ENCODE peak calls at places on chromosomes 6 and 20, in four cellular contexts. W, D, J and Q are unnamed samples.
A peak's percentile ranks its signal among the peaks of the same experiment; 100 is the strongest.

GRCh38 chr6:137415127-137415833 is 78.9 kb downstream of the OLIG3 start:
- DNase-seq in W (no peak), D (peak; percentile 50), J (peak; percentile 52), Q (peak; percentile 60)

GRCh38 chr6:29826271-29826670 is 1.4 kb upstream of the HLA-G start:
- DNase-seq in W (no peak), D (no peak), J (no peak), Q (no peak)

GRCh38 chr6:53959717-53960116 is 151.5 kb upstream of the MLIP start:
- DNase-seq in W (no peak), D (no peak), J (no peak), Q (no peak)

GRCh38 chr20:7624886-7625285 is 315.4 kb downstream of the HAO1 start:
- DNase-seq in W (no peak), D (no peak), J (no peak), Q (no peak)

GRCh38 chr6:37696841-37697735 is 595 bp downstream of the MDGA1 start:
- DNase-seq in W (no peak), D (no peak), J (peak; percentile 37), Q (peak; percentile 25)

GRCh38 chr20:62920039-62920645 is 6.2 kb downstream of the DIDO1 start:
- DNase-seq in W (no peak), D (no peak), J (no peak), Q (peak; percentile 8)

GRCh38 chr20:2285193-2285592 is 10.6 kb upstream of the TGM3 start:
- DNase-seq in W (no peak), D (no peak), J (no peak), Q (no peak)

GRCh38 chr6:121382467-121383121 is 48.3 kb upstream of the TBC1D32 start:
- DNase-seq in W (no peak), D (peak; percentile 14), J (no peak), Q (no peak)

GRCh38 chr6:17935188-17936149 is 52.0 kb downstream of the KIF13A start:
- DNase-seq in W (no peak), D (no peak), J (no peak), Q (no peak)

GRCh38 chr6:129755787-129756186 is 45.8 kb upstream of the ARHGAP18 start:
- DNase-seq in W (no peak), D (no peak), J (no peak), Q (no peak)

GRCh38 chr20:58907481-58908137 is 55.1 kb downstream of the GNAS start:
- DNase-seq in W (peak; percentile 98), D (peak; percentile 50), J (peak; percentile 88), Q (no peak)

GRCh38 chr20:37414133-37414532 is 68.2 kb downstream of the SRC start:
- DNase-seq in W (no peak), D (no peak), J (no peak), Q (no peak)

GRCh38 chr20:53940883-53941546 is 129.4 kb downstream of the BCAS1 start:
- DNase-seq in W (no peak), D (no peak), J (peak; percentile 63), Q (no peak)

GRCh38 chr20:10280016-10280908 is 61.6 kb downstream of the SNAP25 start:
- DNase-seq in W (no peak), D (no peak), J (no peak), Q (no peak)

GRCh38 chr20:53080969-53081871 is 109.1 kb downstream of the TSHZ2 start:
- DNase-seq in W (no peak), D (peak; percentile 99), J (no peak), Q (no peak)

GRCh38 chr20:33697129-33697528 is 10.9 kb upstream of the E2F1 start:
- DNase-seq in W (no peak), D (no peak), J (no peak), Q (no peak)

GRCh38 chr6:134145786-134146185 is 93.4 kb upstream of the SLC2A12 start:
- DNase-seq in W (no peak), D (no peak), J (peak; percentile 12), Q (no peak)

GRCh38 chr6:74657033-74657432 is 548.8 kb downstream of the COL12A1 start:
- DNase-seq in W (no peak), D (no peak), J (no peak), Q (no peak)

GRCh38 chr6:38187688-38188590 is 368.4 kb downstream of the ZFAND3 start:
- DNase-seq in W (no peak), D (no peak), J (no peak), Q (no peak)

GRCh38 chr20:2219481-2220006 is 76.3 kb upstream of the TGM3 start:
- DNase-seq in W (no peak), D (no peak), J (no peak), Q (no peak)

GRCh38 chr6:149634315-149634714 is 14.2 kb downstream of the KATNA1 start:
- DNase-seq in W (no peak), D (no peak), J (no peak), Q (no peak)

GRCh38 chr6:15929685-15930084 is 199.2 kb upstream of the MYLIP start:
- DNase-seq in W (no peak), D (no peak), J (no peak), Q (no peak)

GRCh38 chr6:150006961-150007464 is 18.3 kb downstream of the RAET1L start:
- DNase-seq in W (no peak), D (no peak), J (peak; percentile 60), Q (no peak)

GRCh38 chr6:132611616-132612015 is 12.5 kb downstream of the TAAR2 start:
- DNase-seq in W (no peak), D (no peak), J (no peak), Q (no peak)

GRCh38 chr20:57808266-57808866 is 98.6 kb upstream of the PMEPA1 start:
- DNase-seq in W (no peak), D (no peak), J (no peak), Q (no peak)

GRCh38 chr6:40359808-40360207 is 227.4 kb downstream of the LRFN2 start:
- DNase-seq in W (no peak), D (no peak), J (no peak), Q (peak; percentile 73)

GRCh38 chr20:41231136-41231535 is 86.4 kb downstream of the ZHX3 start:
- DNase-seq in W (no peak), D (no peak), J (no peak), Q (no peak)

DNA sequence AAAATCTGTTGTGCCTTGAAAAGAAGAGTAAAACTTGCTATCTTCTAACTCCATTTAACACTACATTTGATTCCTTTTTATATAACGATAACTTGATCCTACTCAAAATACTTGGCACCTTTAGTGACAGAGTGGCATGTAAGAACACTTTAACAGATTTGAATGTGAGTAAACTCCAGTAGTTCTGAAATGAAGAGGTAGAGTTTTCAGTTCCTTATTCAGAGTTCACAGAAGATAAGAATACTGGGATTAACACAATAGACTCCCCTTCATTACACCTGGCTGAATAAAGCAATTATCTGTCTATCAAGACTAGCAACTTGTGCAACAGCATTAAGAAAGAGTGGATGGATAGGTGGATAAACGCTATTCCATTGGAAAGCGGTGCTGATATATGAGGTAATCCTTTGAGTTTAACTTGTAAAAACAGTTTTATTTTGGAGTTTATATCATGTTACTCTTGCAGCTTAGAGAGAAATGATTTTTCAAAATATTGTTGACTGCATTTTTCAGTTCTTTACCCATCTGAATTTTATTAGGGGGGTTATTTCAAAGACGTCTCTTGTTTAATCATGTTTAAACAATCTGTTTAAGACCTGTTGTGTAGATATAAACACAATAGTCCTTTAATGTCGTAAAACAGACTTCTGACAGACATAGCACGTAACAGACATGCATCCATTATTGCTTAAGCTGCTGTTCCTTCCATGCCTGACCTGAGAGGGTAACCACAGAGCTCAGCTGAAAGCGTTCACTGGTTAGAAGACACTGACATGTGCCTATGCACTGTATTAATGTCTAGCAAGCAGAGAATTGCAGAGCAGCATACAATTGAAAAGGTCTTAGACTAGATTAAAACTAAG is 102.3 kb upstream of the SUPT3H start:
- DNase-seq in W (no peak), D (no peak), J (no peak), Q (no peak)
- TF ChIP-seq CREM in W (no peak), D (no peak), J (no peak), Q (no peak)

DNA sequence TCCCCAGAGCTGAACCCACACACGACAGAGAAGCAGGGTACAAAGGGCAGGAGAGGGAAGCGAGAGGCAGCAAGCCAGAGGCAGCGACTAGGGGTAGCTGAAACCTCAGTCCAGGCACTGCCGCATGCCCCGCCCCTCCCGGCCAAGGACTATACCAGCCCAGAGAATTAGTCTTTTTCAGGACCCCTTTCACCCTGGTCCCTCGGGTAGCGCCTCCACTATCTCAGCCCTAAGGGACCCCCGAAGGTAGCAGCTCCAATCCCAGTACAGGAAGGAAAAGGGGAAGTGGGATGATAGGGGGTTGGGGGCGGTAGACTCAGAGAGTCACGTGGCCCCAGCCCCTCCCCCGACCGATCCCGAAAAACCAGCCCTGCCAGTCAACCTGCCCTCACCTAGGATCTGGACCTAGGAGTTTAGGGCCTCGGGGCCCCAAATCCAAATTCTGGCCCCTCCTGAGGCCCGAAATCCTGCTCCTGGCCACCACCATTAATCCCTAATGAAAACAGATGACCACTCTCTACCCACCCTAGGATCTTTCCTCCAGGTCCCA is 1.3 kb downstream of the RGL2 start:
- DNase-seq in W (no peak), D (no peak), J (peak; percentile 59), Q (peak; percentile 79)
- TF ChIP-seq CREM in W (no peak), D (no peak), J (no peak), Q (no peak)

GRCh38 chr6:144918073-144918472 is 632.9 kb downstream of the UTRN start:
- DNase-seq in W (no peak), D (no peak), J (no peak), Q (no peak)

GRCh38 chr6:144919573-144919972 is 634.4 kb downstream of the UTRN start:
- DNase-seq in W (no peak), D (no peak), J (no peak), Q (no peak)

GRCh38 chr6:144920391-144920983 is 635.4 kb downstream of the UTRN start:
- DNase-seq in W (no peak), D (no peak), J (no peak), Q (no peak)

GRCh38 chr6:144921206-144921975 is 636.3 kb downstream of the UTRN start:
- DNase-seq in W (no peak), D (peak; percentile 16), J (no peak), Q (no peak)

DNA sequence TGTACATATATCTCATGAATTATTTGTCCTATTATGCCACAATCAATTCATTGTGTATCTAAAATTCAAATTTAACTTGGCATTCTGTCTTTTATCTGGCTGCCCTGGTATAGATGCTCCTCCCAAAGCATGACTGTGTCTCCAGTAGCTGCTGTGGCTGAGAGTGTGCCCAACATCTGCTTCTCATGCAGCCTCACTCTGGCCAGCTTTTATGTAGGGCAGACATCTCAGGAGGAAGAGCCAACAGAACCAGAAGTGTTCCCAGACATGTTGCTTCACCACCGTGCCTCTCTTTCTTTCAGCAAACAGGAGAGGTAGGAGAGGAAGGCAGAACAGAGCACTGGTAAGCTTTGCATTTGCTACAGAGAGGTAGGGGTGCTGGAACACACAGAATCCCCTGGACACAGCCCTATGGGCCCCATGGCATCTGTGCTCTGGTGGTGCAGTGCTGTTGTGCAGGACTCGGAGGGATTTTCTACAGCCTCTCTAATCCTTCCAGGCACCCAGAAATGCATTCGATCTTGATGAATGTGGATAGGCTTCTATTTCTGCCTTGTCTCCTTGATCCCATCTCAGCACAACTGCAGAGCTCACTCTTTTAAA is 637.1 kb downstream of the UTRN start:
- DNase-seq in W (no peak), D (no peak), J (no peak), Q (no peak)
- TF ChIP-seq CREM in W (no peak), D (no peak), J (no peak), Q (no peak)

DNA sequence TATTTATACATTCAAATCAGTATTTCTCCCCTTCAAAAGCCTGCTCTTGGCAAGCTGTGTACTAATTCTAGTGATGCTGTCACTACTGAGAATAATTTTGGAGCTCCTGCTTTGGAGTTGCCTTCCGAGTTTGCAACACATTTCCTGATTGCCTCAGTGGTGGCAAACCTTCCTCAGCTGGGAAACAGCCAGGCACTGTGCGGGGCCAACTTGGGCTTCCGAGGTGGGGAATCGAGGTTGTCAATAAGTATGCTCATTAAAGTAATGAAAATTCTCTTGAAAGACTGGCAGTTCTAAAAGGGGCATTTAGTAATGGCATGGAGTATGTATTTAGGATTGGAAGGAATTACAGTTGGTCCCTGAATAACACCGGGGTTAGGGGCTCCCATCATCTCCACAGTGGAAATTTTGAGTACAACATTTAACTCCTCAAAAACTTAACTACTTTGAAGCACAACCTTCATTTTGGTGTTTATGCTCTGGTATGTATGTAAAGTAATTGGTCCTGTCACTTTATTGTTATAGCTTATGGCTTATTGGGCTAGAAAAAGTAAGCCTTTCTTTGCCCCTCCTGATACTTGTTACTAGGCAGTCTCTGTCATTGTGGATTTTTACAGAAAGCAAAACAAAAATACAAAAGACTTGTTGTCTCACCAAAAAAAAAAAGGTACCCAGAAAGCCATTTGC is 2.7 kb downstream of the PAQR8 start:
- DNase-seq in W (no peak), D (no peak), J (no peak), Q (no peak)
- TF ChIP-seq CREM in W (no peak), D (no peak), J (no peak), Q (no peak)